ENCODE peak calls at places on chromosomes 12 and 14, in four cellular contexts. One of them, this sample, is unnamed.

GRCh38 chr14:22484638-22485037 is 104.4 kb downstream of the DAD1 start:
- DNase-seq in fibroblast of lung: no peak
- DNase-seq in pancreas: no peak
- DNase-seq in AG09309: peak; percentile 13
- DNase-seq in this sample: peak; percentile 35

GRCh38 chr14:77087631-77088030 is 10.4 kb upstream of the CIPC start:
- DNase-seq in AG09309: no peak
- DNase-seq in pancreas: no peak
- DNase-seq in fibroblast of lung: no peak
- DNase-seq in this sample: no peak

GRCh38 chr12:29164477-29165163 is 15.5 kb downstream of the FAR2 start:
- DNase-seq in AG09309: peak; percentile 41
- DNase-seq in fibroblast of lung: peak; percentile 85
- DNase-seq in pancreas: no peak
- DNase-seq in this sample: peak; percentile 75

GRCh38 chr12:93089805-93090569 is 160.9 kb upstream of the EEA1 start:
- DNase-seq in fibroblast of lung: peak; percentile 96
- DNase-seq in pancreas: no peak
- DNase-seq in AG09309: peak; percentile 53
- DNase-seq in this sample: peak; percentile 91

GRCh38 chr14:65223636-65224035 is 121.3 kb upstream of the MAX start:
- DNase-seq in fibroblast of lung: no peak
- DNase-seq in AG09309: no peak
- DNase-seq in pancreas: no peak
- DNase-seq in this sample: no peak

GRCh38 chr12:108425238-108425795 is 86.2 kb upstream of the CMKLR1 start:
- DNase-seq in AG09309: no peak
- DNase-seq in pancreas: no peak
- DNase-seq in fibroblast of lung: no peak
- DNase-seq in this sample: peak; percentile 48

GRCh38 chr12:116217045-116217444 is 60.4 kb downstream of the MED13L start:
- DNase-seq in pancreas: no peak
- DNase-seq in AG09309: no peak
- DNase-seq in fibroblast of lung: no peak
- DNase-seq in this sample: no peak

GRCh38 chr14:95833429-95833828 is 43.2 kb upstream of the TUNAR start:
- DNase-seq in AG09309: no peak
- DNase-seq in pancreas: no peak
- DNase-seq in fibroblast of lung: no peak
- DNase-seq in this sample: no peak

GRCh38 chr12:110280784-110281548 is at the start of gene ATP2A2:
- DNase-seq in fibroblast of lung: peak; percentile 86
- DNase-seq in AG09309: no peak
- DNase-seq in pancreas: peak; percentile 86
- DNase-seq in this sample: peak; percentile 87

GRCh38 chr12:106072751-106073150 is 66.0 kb downstream of the NUAK1 start:
- DNase-seq in fibroblast of lung: no peak
- DNase-seq in pancreas: no peak
- DNase-seq in AG09309: no peak
- DNase-seq in this sample: no peak

GRCh38 chr12:59651230-59651920 is 55.5 kb downstream of the SLC16A7 start:
- DNase-seq in fibroblast of lung: peak; percentile 21
- DNase-seq in AG09309: no peak
- DNase-seq in pancreas: no peak
- DNase-seq in this sample: peak; percentile 4

GRCh38 chr12:19572920-19573558 is 133.7 kb downstream of the AEBP2 start:
- DNase-seq in AG09309: no peak
- DNase-seq in pancreas: no peak
- DNase-seq in fibroblast of lung: peak; percentile 61
- DNase-seq in this sample: peak; percentile 69

GRCh38 chr14:100871234-100872186 is 32.0 kb downstream of the RTL1 start:
- DNase-seq in fibroblast of lung: peak; percentile 7
- DNase-seq in AG09309: no peak
- DNase-seq in pancreas: no peak
- DNase-seq in this sample: no peak

GRCh38 chr12:96400631-96401060 is 407 bp upstream of the CDK17 start:
- DNase-seq in pancreas: no peak
- DNase-seq in AG09309: no peak
- DNase-seq in fibroblast of lung: peak; percentile 58
- DNase-seq in this sample: peak; percentile 59

GRCh38 chr12:30197392-30198047 is 413.8 kb upstream of the TMTC1 start:
- DNase-seq in pancreas: no peak
- DNase-seq in fibroblast of lung: peak; percentile 26
- DNase-seq in AG09309: no peak
- DNase-seq in this sample: peak; percentile 2

GRCh38 chr12:8455281-8455680 is 481 bp upstream of the CLEC6A start:
- DNase-seq in fibroblast of lung: no peak
- DNase-seq in AG09309: no peak
- DNase-seq in pancreas: no peak
- DNase-seq in this sample: no peak

GRCh38 chr14:68039593-68039992 is 220.0 kb downstream of the RAD51B start:
- DNase-seq in AG09309: no peak
- DNase-seq in pancreas: no peak
- DNase-seq in fibroblast of lung: no peak
- DNase-seq in this sample: peak; percentile 49

GRCh38 chr12:57592551-57593165 is 1.7 kb downstream of the PIP4K2C start:
- DNase-seq in AG09309: no peak
- DNase-seq in pancreas: no peak
- DNase-seq in fibroblast of lung: no peak
- DNase-seq in this sample: no peak

GRCh38 chr14:39665084-39665483 is 232.9 kb upstream of the FBXO33 start:
- DNase-seq in pancreas: no peak
- DNase-seq in fibroblast of lung: no peak
- DNase-seq in AG09309: no peak
- DNase-seq in this sample: no peak

GRCh38 chr14:20680843-20681347 is 3.5 kb upstream of the RNASE4 start:
- DNase-seq in fibroblast of lung: no peak
- DNase-seq in AG09309: no peak
- DNase-seq in pancreas: no peak
- DNase-seq in this sample: no peak

GRCh38 chr14:24070285-24071143 is 848 bp upstream of the CPNE6 start:
- DNase-seq in pancreas: no peak
- DNase-seq in AG09309: no peak
- DNase-seq in fibroblast of lung: no peak
- DNase-seq in this sample: no peak

GRCh38 chr12:68097386-68097785 is 62.2 kb downstream of the IFNG start:
- DNase-seq in fibroblast of lung: no peak
- DNase-seq in pancreas: no peak
- DNase-seq in AG09309: no peak
- DNase-seq in this sample: no peak

GRCh38 chr12:52205584-52206308 is 13.9 kb upstream of the KRT80 start:
- DNase-seq in pancreas: no peak
- DNase-seq in AG09309: no peak
- DNase-seq in fibroblast of lung: no peak
- DNase-seq in this sample: no peak

GRCh38 chr12:75447695-75448393 is 32.7 kb upstream of the GLIPR1 start:
- DNase-seq in AG09309: no peak
- DNase-seq in pancreas: no peak
- DNase-seq in fibroblast of lung: no peak
- DNase-seq in this sample: no peak

GRCh38 chr12:67018105-67018504 is 251.1 kb upstream of the CAND1 start:
- DNase-seq in AG09309: no peak
- DNase-seq in fibroblast of lung: no peak
- DNase-seq in pancreas: no peak
- DNase-seq in this sample: no peak

GRCh38 chr14:81478446-81478845 is 55.2 kb downstream of the SEL1L start:
- DNase-seq in fibroblast of lung: no peak
- DNase-seq in pancreas: no peak
- DNase-seq in AG09309: no peak
- DNase-seq in this sample: no peak

GRCh38 chr14:52950410-52950897 is 396 bp downstream of the FERMT2 start:
- DNase-seq in AG09309: no peak
- DNase-seq in fibroblast of lung: peak; percentile 50
- DNase-seq in pancreas: peak; percentile 24
- DNase-seq in this sample: peak; percentile 44

GRCh38 chr14:105577339-105577861 is 51.0 kb downstream of the TMEM121 start:
- DNase-seq in fibroblast of lung: no peak
- DNase-seq in AG09309: no peak
- DNase-seq in pancreas: no peak
- DNase-seq in this sample: no peak

GRCh38 chr14:51848120-51848519 is 12.3 kb upstream of the GNG2 start:
- DNase-seq in pancreas: no peak
- DNase-seq in AG09309: no peak
- DNase-seq in fibroblast of lung: no peak
- DNase-seq in this sample: no peak
- H3K4me3 ChIP-seq in pancreas: no peak overlapping the region
- H3K4me3 ChIP-seq in AG09309: no peak overlapping the region
- H3K4me3 ChIP-seq in fibroblast of lung: no peak overlapping the region
- H3K4me3 ChIP-seq in this sample: no peak overlapping the region

DNA sequence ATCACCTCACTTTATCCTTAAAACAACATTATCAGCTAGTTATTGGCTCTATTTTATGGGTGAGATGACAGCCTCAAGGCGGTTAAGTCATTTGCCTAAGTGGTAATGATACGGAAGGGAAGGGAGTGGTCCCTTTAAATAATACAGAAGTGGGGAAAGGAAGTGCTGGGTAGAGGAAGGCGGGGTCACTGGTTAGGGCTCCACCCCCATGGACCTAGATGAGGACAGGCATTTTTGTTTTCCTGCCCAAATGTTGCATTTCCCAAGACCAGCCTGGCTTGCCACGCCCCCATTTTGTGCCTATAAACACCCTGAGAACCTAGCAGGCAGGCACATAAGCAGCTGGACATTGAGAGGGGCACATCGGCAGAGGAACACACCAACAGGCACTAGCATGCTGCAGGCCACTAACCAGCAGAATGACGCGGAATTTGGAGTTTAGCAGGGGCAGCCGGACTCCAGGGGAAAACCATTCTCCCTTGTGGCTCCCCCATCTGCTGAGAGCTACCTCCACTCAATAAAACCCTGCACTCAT is 100.9 kb downstream of the EPS8 start:
- DNase-seq in AG09309: no peak
- DNase-seq in pancreas: peak; percentile 29
- DNase-seq in fibroblast of lung: no peak
- DNase-seq in this sample: no peak
- H3K4me3 ChIP-seq in AG09309: no peak overlapping the region
- H3K4me3 ChIP-seq in pancreas: no peak overlapping the region
- H3K4me3 ChIP-seq in fibroblast of lung: no peak overlapping the region
- H3K4me3 ChIP-seq in this sample: no peak overlapping the region

GRCh38 chr14:93462479-93462878 is 31.7 kb downstream of the UNC79 start:
- DNase-seq in fibroblast of lung: no peak
- DNase-seq in AG09309: no peak
- DNase-seq in pancreas: no peak
- DNase-seq in this sample: no peak

GRCh38 chr14:93456356-93456755 is 25.6 kb downstream of the UNC79 start:
- DNase-seq in fibroblast of lung: no peak
- DNase-seq in pancreas: no peak
- DNase-seq in AG09309: no peak
- DNase-seq in this sample: no peak

GRCh38 chr14:93458234-93458633 is 27.5 kb downstream of the UNC79 start:
- DNase-seq in pancreas: no peak
- DNase-seq in fibroblast of lung: no peak
- DNase-seq in AG09309: no peak
- DNase-seq in this sample: no peak
- H3K4me3 ChIP-seq in pancreas: no peak overlapping the region
- H3K4me3 ChIP-seq in fibroblast of lung: no peak overlapping the region
- H3K4me3 ChIP-seq in AG09309: no peak overlapping the region
- H3K4me3 ChIP-seq in this sample: no peak overlapping the region

GRCh38 chr12:45174595-45174994 is 41.3 kb upstream of the ANO6 start:
- DNase-seq in fibroblast of lung: no peak
- DNase-seq in AG09309: no peak
- DNase-seq in pancreas: no peak
- DNase-seq in this sample: no peak
- H3K4me3 ChIP-seq in fibroblast of lung: no peak overlapping the region
- H3K4me3 ChIP-seq in AG09309: no peak overlapping the region
- H3K4me3 ChIP-seq in pancreas: no peak overlapping the region
- H3K4me3 ChIP-seq in this sample: no peak overlapping the region

GRCh38 chr12:122871851-122872785 is 23.8 kb downstream of the VPS37B start:
- DNase-seq in pancreas: peak; percentile 57
- DNase-seq in fibroblast of lung: peak; percentile 76
- DNase-seq in AG09309: no peak
- DNase-seq in this sample: peak; percentile 73
- H3K4me3 ChIP-seq in pancreas: no peak overlapping the region
- H3K4me3 ChIP-seq in fibroblast of lung: peak overlapping the region; percentile 50
- H3K4me3 ChIP-seq in AG09309: peak overlapping the region; percentile 43
- H3K4me3 ChIP-seq in this sample: peak overlapping the region; percentile 22

DNA sequence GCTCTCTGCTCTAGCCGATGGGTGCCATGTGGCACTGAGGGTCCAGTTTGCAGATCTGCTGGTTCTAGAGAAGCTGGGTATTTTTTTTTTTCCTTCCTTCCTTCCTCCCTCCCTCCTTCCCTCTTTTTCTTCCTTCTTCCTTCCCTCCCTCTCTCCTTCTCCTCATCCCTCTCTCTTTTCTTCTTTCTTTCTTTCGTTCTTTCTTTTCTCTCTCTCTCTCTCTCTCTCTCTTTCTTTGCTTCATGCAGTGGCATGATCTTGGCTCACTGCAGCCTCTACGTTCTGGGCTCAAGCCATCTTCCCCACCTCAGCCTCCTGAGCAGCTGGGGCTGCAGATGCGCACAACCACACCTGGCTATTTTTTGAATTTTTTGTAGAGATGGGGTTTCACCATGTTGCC is 2.7 kb upstream of the BCL7A start:
- DNase-seq in fibroblast of lung: no peak
- DNase-seq in AG09309: no peak
- DNase-seq in pancreas: no peak
- DNase-seq in this sample: no peak
- H3K4me3 ChIP-seq in fibroblast of lung: no peak overlapping the region
- H3K4me3 ChIP-seq in AG09309: no peak overlapping the region
- H3K4me3 ChIP-seq in pancreas: no peak overlapping the region
- H3K4me3 ChIP-seq in this sample: no peak overlapping the region